ENCODE peak calls at places on chromosome 10, in six cellular contexts. K is left ventricle myocardium inferior, L is posterior vena cava, R is GM12891, Q is aorta, Y is ELR. Z is an unnamed sample.

GRCh38 chr10:100265821-100266485 is 1.5 kb downstream of the CWF19L1 start:
- DNase-seq in K (no peak), L (no peak), R (no peak), Q (no peak), Y (no peak), Z (no peak)

GRCh38 chr10:5809541-5810154 is 3.6 kb downstream of the GDI2 start:
- DNase-seq in K (no peak), L (no peak), R (no peak), Q (no peak), Y (no peak), Z (no peak)

GRCh38 chr10:38038107-38038931 is 27.8 kb downstream of the ZNF33A start:
- DNase-seq in K (no peak), L (no peak), R (no peak), Q (no peak), Y (no peak), Z (no peak)

GRCh38 chr10:55351431-55351830 is 550.4 kb upstream of the PCDH15 start:
- DNase-seq in K (no peak), L (no peak), R (no peak), Q (no peak), Y (no peak), Z (no peak)

GRCh38 chr10:30911303-30911863 is 120.3 kb downstream of the ZNF438 start:
- DNase-seq in K (no peak), L (no peak), R (no peak), Q (no peak), Y (no peak), Z (peak; percentile 28)

GRCh38 chr10:124345521-124345920 is 73.2 kb downstream of the OAT start:
- DNase-seq in K (no peak), L (peak; percentile 57), R (no peak), Q (no peak), Y (no peak), Z (no peak)

GRCh38 chr10:71684356-71685173 is 35.0 kb downstream of the C10orf105 start:
- DNase-seq in K (no peak), L (no peak), R (no peak), Q (no peak), Y (peak; percentile 37), Z (no peak)

GRCh38 chr10:110919349-110919931 is at the start of gene SHOC2:
- DNase-seq in K (peak; percentile 99), L (peak; percentile 100), R (peak; percentile 63), Q (peak; percentile 99), Y (no peak), Z (peak; percentile 99)

GRCh38 chr10:86363833-86364511 is 2.6 kb downstream of the GRID1 start:
- DNase-seq in K (no peak), L (peak; percentile 72), R (no peak), Q (peak; percentile 43), Y (no peak), Z (no peak)